ENCODE peak calls at places on chromosomes 5 and 9, in nine cellular contexts. One of them, this sample, is unnamed.

GRCh38 chr9:104906441-104907277 is 21.3 kb downstream of the ABCA1 start:
- DNase-seq in IMR-90: peak; percentile 81
- DNase-seq in HepG2: no peak
- DNase-seq in adrenal gland: peak; percentile 89
- DNase-seq in sigmoid colon: peak; percentile 84
- DNase-seq in A549: no peak
- DNase-seq in HCT116: no peak
- DNase-seq in GM12878: no peak
- DNase-seq in Peyer's patch: no peak
- DNase-seq in this sample: peak; percentile 63

GRCh38 chr5:43482490-43483064 is 1.1 kb downstream of the TMEM267 start:
- DNase-seq in HepG2: peak; percentile 32
- DNase-seq in A549: peak; percentile 34
- DNase-seq in HCT116: no peak
- DNase-seq in Peyer's patch: no peak
- DNase-seq in adrenal gland: no peak
- DNase-seq in IMR-90: peak; percentile 28
- DNase-seq in GM12878: no peak
- DNase-seq in sigmoid colon: no peak
- DNase-seq in this sample: no peak

GRCh38 chr5:97560176-97560993 is 377.3 kb upstream of the RIOK2 start:
- DNase-seq in HCT116: no peak
- DNase-seq in IMR-90: no peak
- DNase-seq in adrenal gland: no peak
- DNase-seq in Peyer's patch: no peak
- DNase-seq in GM12878: no peak
- DNase-seq in sigmoid colon: no peak
- DNase-seq in A549: no peak
- DNase-seq in HepG2: no peak
- DNase-seq in this sample: no peak

GRCh38 chr9:127637322-127637847 is 25.3 kb downstream of the STXBP1 start:
- DNase-seq in IMR-90: peak; percentile 87
- DNase-seq in adrenal gland: peak; percentile 75
- DNase-seq in sigmoid colon: no peak
- DNase-seq in Peyer's patch: no peak
- DNase-seq in GM12878: no peak
- DNase-seq in A549: no peak
- DNase-seq in HepG2: peak; percentile 38
- DNase-seq in HCT116: no peak
- DNase-seq in this sample: no peak

GRCh38 chr5:72402959-72403628 is 82.9 kb downstream of the PTCD2 start:
- DNase-seq in adrenal gland: peak; percentile 70
- DNase-seq in IMR-90: no peak
- DNase-seq in Peyer's patch: no peak
- DNase-seq in A549: no peak
- DNase-seq in sigmoid colon: no peak
- DNase-seq in GM12878: no peak
- DNase-seq in HCT116: no peak
- DNase-seq in HepG2: no peak
- DNase-seq in this sample: no peak

GRCh38 chr9:129384138-129384886 is 206.3 kb upstream of the IER5L start:
- DNase-seq in HepG2: no peak
- DNase-seq in A549: no peak
- DNase-seq in sigmoid colon: peak; percentile 39
- DNase-seq in GM12878: no peak
- DNase-seq in HCT116: no peak
- DNase-seq in IMR-90: no peak
- DNase-seq in Peyer's patch: no peak
- DNase-seq in adrenal gland: no peak
- DNase-seq in this sample: no peak

GRCh38 chr9:117783828-117784227 is 79.6 kb downstream of the TLR4 start:
- DNase-seq in A549: no peak
- DNase-seq in sigmoid colon: no peak
- DNase-seq in GM12878: peak; percentile 67
- DNase-seq in HepG2: no peak
- DNase-seq in HCT116: no peak
- DNase-seq in adrenal gland: no peak
- DNase-seq in IMR-90: no peak
- DNase-seq in Peyer's patch: no peak
- DNase-seq in this sample: no peak

GRCh38 chr9:98964911-98965336 is 21.2 kb downstream of the COL15A1 start:
- DNase-seq in GM12878: no peak
- DNase-seq in adrenal gland: no peak
- DNase-seq in Peyer's patch: no peak
- DNase-seq in HCT116: no peak
- DNase-seq in IMR-90: no peak
- DNase-seq in sigmoid colon: no peak
- DNase-seq in A549: no peak
- DNase-seq in HepG2: no peak
- DNase-seq in this sample: no peak

GRCh38 chr5:79301046-79301712 is 65.2 kb downstream of the JMY start:
- DNase-seq in sigmoid colon: no peak
- DNase-seq in HCT116: peak; percentile 42
- DNase-seq in GM12878: no peak
- DNase-seq in IMR-90: peak; percentile 78
- DNase-seq in Peyer's patch: no peak
- DNase-seq in adrenal gland: no peak
- DNase-seq in HepG2: peak; percentile 13
- DNase-seq in A549: no peak
- DNase-seq in this sample: no peak

GRCh38 chr9:16459421-16460148 is 410.9 kb downstream of the BNC2 start:
- DNase-seq in sigmoid colon: no peak
- DNase-seq in adrenal gland: no peak
- DNase-seq in HepG2: no peak
- DNase-seq in GM12878: no peak
- DNase-seq in A549: no peak
- DNase-seq in Peyer's patch: no peak
- DNase-seq in IMR-90: peak; percentile 23
- DNase-seq in HCT116: no peak
- DNase-seq in this sample: no peak

GRCh38 chr5:132501961-132502931 is 11.7 kb upstream of the IRF1 start:
- DNase-seq in Peyer's patch: peak; percentile 79
- DNase-seq in HepG2: peak; percentile 41
- DNase-seq in IMR-90: peak; percentile 69
- DNase-seq in sigmoid colon: no peak
- DNase-seq in adrenal gland: peak; percentile 63
- DNase-seq in GM12878: no peak
- DNase-seq in HCT116: no peak
- DNase-seq in A549: no peak
- DNase-seq in this sample: no peak

GRCh38 chr9:113995963-113996362 is 82.1 kb downstream of the AMBP start:
- DNase-seq in GM12878: no peak
- DNase-seq in Peyer's patch: peak; percentile 10
- DNase-seq in adrenal gland: no peak
- DNase-seq in HepG2: no peak
- DNase-seq in HCT116: no peak
- DNase-seq in IMR-90: no peak
- DNase-seq in sigmoid colon: no peak
- DNase-seq in A549: no peak
- DNase-seq in this sample: no peak

GRCh38 chr9:14868772-14869583 is 41.2 kb downstream of the FREM1 start:
- DNase-seq in sigmoid colon: no peak
- DNase-seq in HCT116: no peak
- DNase-seq in GM12878: no peak
- DNase-seq in Peyer's patch: no peak
- DNase-seq in HepG2: peak; percentile 97
- DNase-seq in adrenal gland: no peak
- DNase-seq in IMR-90: no peak
- DNase-seq in A549: no peak
- DNase-seq in this sample: no peak

GRCh38 chr5:34509392-34509791 is 146.7 kb upstream of the RAI14 start:
- DNase-seq in IMR-90: no peak
- DNase-seq in HCT116: no peak
- DNase-seq in GM12878: no peak
- DNase-seq in adrenal gland: no peak
- DNase-seq in Peyer's patch: no peak
- DNase-seq in sigmoid colon: no peak
- DNase-seq in A549: no peak
- DNase-seq in HepG2: no peak
- DNase-seq in this sample: no peak

GRCh38 chr9:136774416-136775045 is 10.2 kb upstream of the LCN15 start:
- DNase-seq in A549: no peak
- DNase-seq in Peyer's patch: no peak
- DNase-seq in HCT116: no peak
- DNase-seq in GM12878: no peak
- DNase-seq in sigmoid colon: no peak
- DNase-seq in HepG2: no peak
- DNase-seq in adrenal gland: no peak
- DNase-seq in IMR-90: no peak
- DNase-seq in this sample: no peak

GRCh38 chr5:95283022-95283615 is 1.8 kb downstream of the MCTP1 start:
- DNase-seq in IMR-90: no peak
- DNase-seq in A549: no peak
- DNase-seq in sigmoid colon: no peak
- DNase-seq in HepG2: no peak
- DNase-seq in GM12878: no peak
- DNase-seq in Peyer's patch: no peak
- DNase-seq in HCT116: no peak
- DNase-seq in adrenal gland: no peak
- DNase-seq in this sample: no peak

DNA sequence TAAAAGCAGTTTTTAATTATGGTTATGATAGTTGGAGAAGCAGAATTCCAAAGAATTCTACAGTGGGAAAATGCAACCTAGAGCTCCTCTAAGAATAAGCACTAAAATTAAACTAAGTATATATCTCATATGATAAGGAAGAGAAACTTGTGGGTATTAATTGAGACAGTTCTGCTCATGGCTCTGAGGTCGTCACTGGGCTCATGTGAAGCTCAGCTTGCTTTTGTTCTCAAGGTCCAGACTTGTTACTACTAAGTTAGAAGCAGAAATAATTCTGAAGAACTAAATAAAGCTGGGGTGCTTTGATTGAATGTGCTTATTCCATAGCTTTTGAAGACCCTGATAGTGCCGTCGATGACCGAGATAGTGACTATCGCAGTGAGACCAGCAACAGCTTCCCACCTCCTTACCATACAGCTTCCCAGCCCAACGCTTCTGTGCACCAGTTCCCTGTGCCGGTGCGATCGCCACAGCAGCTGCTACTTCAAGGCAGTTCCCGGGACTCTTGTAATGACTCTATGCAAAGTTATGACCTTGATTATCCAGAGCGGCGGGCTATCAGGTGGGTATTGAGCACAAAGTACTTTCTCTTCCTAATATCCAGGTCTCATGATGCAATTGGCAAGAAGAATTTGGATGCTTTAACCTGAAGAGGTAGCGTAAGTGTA is 133.7 kb downstream of the UNC13B start:
- DNase-seq in adrenal gland: no peak
- DNase-seq in sigmoid colon: no peak
- DNase-seq in Peyer's patch: no peak
- DNase-seq in HepG2: no peak
- DNase-seq in GM12878: no peak
- DNase-seq in HCT116: no peak
- DNase-seq in IMR-90: no peak
- DNase-seq in A549: no peak
- DNase-seq in this sample: no peak
- TF ChIP-seq POLR2A in adrenal gland: no peak
- TF ChIP-seq POLR2A in sigmoid colon: no peak
- TF ChIP-seq POLR2A in Peyer's patch: no peak
- TF ChIP-seq POLR2A in HepG2: no peak
- TF ChIP-seq POLR2A in GM12878: no peak
- TF ChIP-seq POLR2A in HCT116: no peak
- TF ChIP-seq POLR2A in IMR-90: no peak
- TF ChIP-seq POLR2A in A549: no peak
- TF ChIP-seq POLR2A in this sample: no peak

GRCh38 chr9:134323741-134324358 is 2.4 kb upstream of the RXRA start:
- DNase-seq in A549: no peak
- DNase-seq in Peyer's patch: peak; percentile 86
- DNase-seq in GM12878: no peak
- DNase-seq in IMR-90: no peak
- DNase-seq in HCT116: peak; percentile 51
- DNase-seq in sigmoid colon: peak; percentile 90
- DNase-seq in HepG2: peak; percentile 61
- DNase-seq in adrenal gland: peak; percentile 64
- DNase-seq in this sample: peak; percentile 69
- H3K27ac ChIP-seq in A549: peak overlapping the region; percentile 7
- H3K27ac ChIP-seq in Peyer's patch: peak overlapping the region; percentile 62
- H3K27ac ChIP-seq in GM12878: no peak overlapping the region
- H3K27ac ChIP-seq in IMR-90: no peak overlapping the region
- H3K27ac ChIP-seq in HCT116: peak overlapping the region; percentile 99
- H3K27ac ChIP-seq in sigmoid colon: peak overlapping the region; percentile 96
- H3K27ac ChIP-seq in HepG2: peak overlapping the region; percentile 19
- H3K27ac ChIP-seq in adrenal gland: no peak overlapping the region
- H3K27ac ChIP-seq in this sample: peak overlapping the region; percentile 92

DNA sequence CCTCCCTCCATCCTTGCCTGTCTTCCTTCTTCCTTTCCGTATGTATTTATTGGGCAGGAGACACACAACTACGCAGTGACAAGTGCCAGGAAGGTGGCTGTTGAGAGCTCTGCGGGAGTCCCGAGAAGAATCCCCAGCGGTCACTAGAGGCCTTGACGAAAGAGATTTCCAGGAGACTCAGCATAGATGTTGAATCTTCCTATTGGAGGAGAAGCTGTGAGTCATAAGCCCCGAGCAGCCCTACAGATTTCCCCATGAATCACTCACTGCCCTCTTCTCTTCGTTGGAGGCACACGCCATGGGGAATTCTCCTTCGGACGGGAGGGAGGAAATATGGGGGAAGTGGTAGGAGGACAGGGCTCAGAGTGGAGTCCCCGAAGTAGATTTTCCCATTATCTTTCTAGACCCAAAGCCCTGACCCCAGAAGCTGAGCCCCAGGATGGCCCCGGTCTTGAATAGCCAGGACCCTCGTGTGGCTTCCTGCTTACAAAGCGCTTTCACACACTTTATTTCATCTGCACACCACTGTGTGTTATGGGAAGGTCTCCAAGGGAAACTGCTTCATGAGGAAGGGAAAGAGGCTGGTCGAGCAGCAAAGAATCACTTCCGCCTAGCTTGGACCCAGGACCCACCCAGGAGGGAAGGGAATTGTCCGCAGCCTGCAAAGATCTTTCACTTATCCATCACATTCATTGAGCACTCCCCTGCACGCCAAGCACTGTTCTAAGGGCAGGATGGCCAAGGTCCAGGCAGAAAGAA is 12.7 kb downstream of the DUSP1 start:
- DNase-seq in IMR-90: peak; percentile 97
- DNase-seq in sigmoid colon: peak; percentile 64
- DNase-seq in HCT116: no peak
- DNase-seq in HepG2: no peak
- DNase-seq in adrenal gland: peak; percentile 85
- DNase-seq in GM12878: no peak
- DNase-seq in A549: peak; percentile 91
- DNase-seq in Peyer's patch: no peak
- DNase-seq in this sample: no peak
- TF ChIP-seq CTCF in IMR-90: peak; percentile 8
- TF ChIP-seq CTCF in sigmoid colon: no peak
- TF ChIP-seq CTCF in HCT116: no peak
- TF ChIP-seq CTCF in HepG2: no peak
- TF ChIP-seq CTCF in adrenal gland: peak; percentile 34
- TF ChIP-seq CTCF in GM12878: no peak
- TF ChIP-seq CTCF in A549: no peak
- TF ChIP-seq CTCF in Peyer's patch: no peak
- TF ChIP-seq CTCF in this sample: no peak

DNA sequence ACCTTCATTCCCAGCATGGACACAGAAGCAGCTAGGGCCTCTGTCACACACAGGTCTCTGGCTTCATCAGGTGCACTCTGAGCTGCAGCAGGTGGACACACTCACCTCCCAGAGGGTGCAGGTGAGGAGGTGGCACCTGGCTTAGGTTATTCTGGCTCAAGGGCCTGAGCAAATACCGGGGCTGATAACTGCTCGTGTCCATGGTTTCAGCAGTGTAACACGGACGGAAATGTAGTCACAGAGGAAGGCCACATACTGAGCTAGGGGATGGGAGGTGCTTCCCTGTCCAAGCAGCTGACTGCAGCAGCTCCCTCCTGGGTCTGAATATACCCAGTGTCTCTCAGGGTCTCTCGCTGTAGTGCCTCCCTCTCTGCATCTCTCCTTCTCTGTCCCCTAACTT is 5.7 kb downstream of the PHF2 start:
- DNase-seq in GM12878: no peak
- DNase-seq in A549: no peak
- DNase-seq in adrenal gland: peak; percentile 61
- DNase-seq in IMR-90: no peak
- DNase-seq in sigmoid colon: no peak
- DNase-seq in HepG2: peak; percentile 47
- DNase-seq in Peyer's patch: peak; percentile 51
- DNase-seq in HCT116: no peak
- DNase-seq in this sample: no peak
- TF ChIP-seq POLR2A in GM12878: no peak
- TF ChIP-seq POLR2A in A549: no peak
- TF ChIP-seq POLR2A in adrenal gland: no peak
- TF ChIP-seq POLR2A in IMR-90: no peak
- TF ChIP-seq POLR2A in sigmoid colon: no peak
- TF ChIP-seq POLR2A in HepG2: no peak
- TF ChIP-seq POLR2A in Peyer's patch: no peak
- TF ChIP-seq POLR2A in HCT116: no peak
- TF ChIP-seq POLR2A in this sample: no peak